ENCODE peak calls at places on chromosomes 16 and 17, in five cellular contexts. O is SHP77, Z is anterior cingulate cortex, S is NCI-H510A treated with DMSO at 0.1 percent for 48 hours, G is amniotic stem cell. E is an unnamed sample.

GRCh38 chr16:69839240-69839688 is 77.1 kb downstream of the WWP2 start:
- DNase-seq in G (no peak), Z (peak), S (no peak), O (no peak), E (no peak)

GRCh38 chr17:76048711-76049110 is 21.6 kb upstream of the EVPL start:
- DNase-seq in S (no peak), G (no peak), Z (no peak), O (no peak), E (no peak)

GRCh38 chr17:77905766-77906165 is 52.7 kb upstream of the TNRC6C start:
- DNase-seq in S (no peak), Z (no peak), O (no peak), G (no peak), E (no peak)

GRCh38 chr17:39730095-39730921 is at the start of gene MIEN1:
- DNase-seq in O (peak), Z (peak), G (peak), S (peak), E (peak)

GRCh38 chr17:35768796-35769195 is 8.1 kb downstream of the C17orf50 start:
- DNase-seq in G (no peak), S (no peak), Z (no peak), O (no peak), E (no peak)

GRCh38 chr17:43039646-43040045 is 14.6 kb downstream of the RND2 start:
- DNase-seq in G (no peak), S (no peak), O (no peak), Z (no peak), E (no peak)

GRCh38 chr16:65666132-65666869 is 544.4 kb upstream of the CDH11 start:
- DNase-seq in S (no peak), Z (no peak), O (no peak), G (no peak), E (no peak)

GRCh38 chr16:59783191-59783590 is 1049.1 kb upstream of the GOT2 start:
- DNase-seq in O (no peak), G (no peak), Z (no peak), S (no peak), E (no peak)

GRCh38 chr16:54493076-54493475 is 206.5 kb upstream of the IRX3 start:
- DNase-seq in S (no peak), G (no peak), Z (no peak), O (no peak), E (no peak)

GRCh38 chr17:81429813-81430510 is 34.7 kb downstream of the BAHCC1 start:
- DNase-seq in O (no peak), G (no peak), Z (peak), S (no peak), E (no peak)